ENCODE peak calls at places on chromosome 22, in seven cellular contexts. L, O, Y, K, X, G and I are unnamed samples.
A peak's percentile ranks its signal among the peaks of the same experiment; 100 is the strongest.

GRCh38 chr22:20567371-20567847 is 60.0 kb downstream of the MED15 start:
- DNase-seq in L (no peak), O (no peak), Y (no peak), K (peak; percentile 91), X (no peak), G (no peak), I (no peak)

GRCh38 chr22:40313007-40313406 is 33.3 kb upstream of the ADSL start:
- DNase-seq in L (no peak), O (no peak), Y (no peak), K (no peak), X (no peak), G (no peak), I (no peak)

GRCh38 chr22:20232237-20232598 is 35.9 kb downstream of the RTN4R start:
- DNase-seq in L (no peak), O (no peak), Y (no peak), K (no peak), X (no peak), G (no peak), I (no peak)

GRCh38 chr22:40396882-40397281 is 26.5 kb downstream of the SGSM3 start:
- DNase-seq in L (no peak), O (peak; percentile 76), Y (no peak), K (peak; percentile 92), X (no peak), G (peak; percentile 75), I (no peak)

GRCh38 chr22:37462426-37462825 is 23.8 kb downstream of the MFNG start:
- DNase-seq in L (no peak), O (no peak), Y (no peak), K (no peak), X (no peak), G (no peak), I (no peak)

GRCh38 chr22:39463277-39463676 is 6.5 kb downstream of the MGAT3 start:
- DNase-seq in L (no peak), O (no peak), Y (no peak), K (no peak), X (no peak), G (no peak), I (no peak)

GRCh38 chr22:17782621-17783020 is 8.4 kb upstream of the BID start:
- DNase-seq in L (no peak), O (no peak), Y (no peak), K (no peak), X (no peak), G (no peak), I (no peak)

GRCh38 chr22:19772673-19773469 is 12.3 kb downstream of the TBX1 start:
- DNase-seq in L (no peak), O (no peak), Y (no peak), K (no peak), X (no peak), G (no peak), I (no peak)

GRCh38 chr22:47083379-47083986 is 321.0 kb downstream of the TBC1D22A start:
- DNase-seq in L (no peak), O (no peak), Y (no peak), K (no peak), X (no peak), G (no peak), I (no peak)

GRCh38 chr22:17888855-17889254 is 114.6 kb upstream of the BID start:
- DNase-seq in L (no peak), O (no peak), Y (no peak), K (no peak), X (no peak), G (peak; percentile 16), I (no peak)

GRCh38 chr22:32474635-32475427 is at the start of gene FBXO7:
- DNase-seq in L (peak; percentile 96), O (peak; percentile 89), Y (peak; percentile 78), K (peak; percentile 78), X (peak; percentile 86), G (peak; percentile 92), I (peak; percentile 57)

GRCh38 chr22:17742528-17742902 is 31.8 kb downstream of the BID start:
- DNase-seq in L (no peak), O (no peak), Y (peak; percentile 23), K (peak; percentile 74), X (peak; percentile 15), G (peak; percentile 71), I (no peak)

GRCh38 chr22:17318817-17319216 is 50.4 kb upstream of the CECR2 start:
- DNase-seq in L (no peak), O (no peak), Y (no peak), K (no peak), X (no peak), G (no peak), I (no peak)

GRCh38 chr22:17430298-17430900 is 61.1 kb downstream of the CECR2 start:
- DNase-seq in L (no peak), O (no peak), Y (peak; percentile 75), K (no peak), X (no peak), G (peak; percentile 37), I (no peak)

GRCh38 chr22:47172771-47173534 is 410.5 kb downstream of the TBC1D22A start:
- DNase-seq in L (peak; percentile 60), O (peak; percentile 42), Y (no peak), K (no peak), X (no peak), G (no peak), I (no peak)

GRCh38 chr22:49064836-49065235 is 762.8 kb downstream of the BRD1 start:
- DNase-seq in L (no peak), O (no peak), Y (no peak), K (no peak), X (no peak), G (no peak), I (no peak)

GRCh38 chr22:46633334-46633890 is 13.2 kb downstream of the GRAMD4 start:
- DNase-seq in L (no peak), O (no peak), Y (no peak), K (no peak), X (no peak), G (no peak), I (no peak)

GRCh38 chr22:37616205-37617083 is 7.8 kb downstream of the GGA1 start:
- DNase-seq in L (no peak), O (no peak), Y (no peak), K (no peak), X (no peak), G (no peak), I (no peak)

GRCh38 chr22:36673821-36674220 is 29.7 kb downstream of the CACNG2 start:
- DNase-seq in L (no peak), O (no peak), Y (no peak), K (peak; percentile 44), X (no peak), G (no peak), I (no peak)

GRCh38 chr22:19872779-19873137 is 18.1 kb upstream of the GNB1L start:
- DNase-seq in L (peak; percentile 63), O (peak; percentile 47), Y (no peak), K (no peak), X (no peak), G (no peak), I (no peak)

GRCh38 chr22:20166703-20167102 is 15.8 kb upstream of the CCDC188 start:
- DNase-seq in L (no peak), O (no peak), Y (no peak), K (no peak), X (no peak), G (no peak), I (no peak)

GRCh38 chr22:27074016-27074415 is 416.6 kb downstream of the MIAT start:
- DNase-seq in L (no peak), O (no peak), Y (no peak), K (no peak), X (no peak), G (no peak), I (no peak)

GRCh38 chr22:39808087-39808486 is 85.5 kb downstream of the ENTHD1 start:
- DNase-seq in L (no peak), O (no peak), Y (no peak), K (peak; percentile 41), X (no peak), G (no peak), I (no peak)

GRCh38 chr22:39309881-39310714 is 9.3 kb downstream of the RPL3 start:
- DNase-seq in L (no peak), O (no peak), Y (no peak), K (peak; percentile 36), X (no peak), G (peak; percentile 53), I (no peak)

GRCh38 chr22:35445933-35446332 is 46.0 kb downstream of the MCM5 start:
- DNase-seq in L (no peak), O (no peak), Y (no peak), K (no peak), X (no peak), G (no peak), I (no peak)

GRCh38 chr22:22200569-22201184 is 43.9 kb upstream of the VPREB1 start:
- DNase-seq in L (no peak), O (no peak), Y (no peak), K (no peak), X (no peak), G (no peak), I (no peak)
- H3K27ac ChIP-seq in L (no peak overlapping the region), O (no peak overlapping the region), Y (no peak overlapping the region), K (no peak overlapping the region), X (no peak overlapping the region), G (no peak overlapping the region), I (no peak overlapping the region)

DNA sequence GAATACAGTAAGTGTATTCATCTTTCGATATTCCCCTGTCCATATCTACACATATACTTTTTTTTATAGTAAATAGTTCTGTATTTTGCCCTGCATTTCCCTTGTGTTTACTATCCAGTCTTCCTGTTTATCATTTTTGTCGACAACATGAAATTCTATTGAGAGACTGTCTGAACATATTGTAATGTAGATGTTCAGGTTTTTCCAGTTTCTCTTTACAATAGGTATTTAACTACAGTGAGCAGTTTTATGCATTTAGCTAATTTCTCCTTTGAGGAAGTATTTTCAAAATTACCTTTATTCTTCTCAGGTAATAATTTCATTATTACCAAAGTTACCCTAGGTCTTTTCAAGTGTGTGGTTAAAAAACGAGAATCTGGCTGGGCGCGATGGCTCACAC is 16.7 kb downstream of the PIK3IP1 start:
- DNase-seq in L (no peak), O (no peak), Y (no peak), K (peak; percentile 27), X (no peak), G (no peak), I (no peak)
- H3K27ac ChIP-seq in L (no peak overlapping the region), O (peak overlapping the region; percentile 61), Y (no peak overlapping the region), K (no peak overlapping the region), X (no peak overlapping the region), G (no peak overlapping the region), I (no peak overlapping the region)

GRCh38 chr22:22733881-22734373 is 89.5 kb downstream of the GGTLC2 start:
- DNase-seq in L (no peak), O (no peak), Y (no peak), K (no peak), X (no peak), G (no peak), I (no peak)
- H3K27ac ChIP-seq in L (no peak overlapping the region), O (no peak overlapping the region), Y (no peak overlapping the region), K (no peak overlapping the region), X (no peak overlapping the region), G (no peak overlapping the region), I (no peak overlapping the region)

DNA sequence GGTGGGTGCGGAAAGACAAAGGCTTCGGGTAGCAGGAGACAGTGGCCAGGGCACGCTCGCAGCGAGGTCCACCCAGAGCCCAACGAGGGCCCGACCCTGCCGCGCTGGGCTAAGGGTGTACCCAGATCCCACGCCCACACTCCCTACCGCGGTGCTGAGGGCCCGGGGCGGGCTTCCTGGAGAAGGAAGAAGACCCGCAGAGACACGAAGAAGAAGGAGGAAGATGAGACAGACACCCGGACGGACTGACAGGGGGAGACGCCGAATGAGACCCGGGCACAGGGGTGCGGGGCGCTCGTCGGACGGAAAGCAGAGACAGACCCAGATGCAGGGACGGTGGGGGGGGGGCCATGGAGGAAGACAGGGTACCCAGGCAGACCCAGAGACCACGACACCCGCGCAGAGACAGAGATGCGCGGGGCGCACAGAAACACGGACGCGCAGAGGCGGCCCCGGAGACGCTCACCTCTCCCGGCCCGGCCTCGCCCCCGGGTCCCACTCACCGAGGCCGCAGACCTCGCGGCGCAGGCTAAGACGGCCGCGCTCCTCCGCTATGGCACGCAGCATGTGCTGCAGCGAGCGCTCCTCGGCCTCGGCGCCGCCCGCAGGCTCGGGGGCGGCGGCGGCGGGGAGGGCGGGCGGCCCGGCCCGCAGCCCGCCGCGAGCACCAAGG is 421 bp downstream of the KIAA0930 start:
- DNase-seq in L (peak; percentile 80), O (no peak), Y (no peak), K (no peak), X (no peak), G (no peak), I (no peak)
- H3K27ac ChIP-seq in L (no peak overlapping the region), O (no peak overlapping the region), Y (peak overlapping the region; percentile 52), K (no peak overlapping the region), X (peak overlapping the region; percentile 74), G (no peak overlapping the region), I (no peak overlapping the region)